ENCODE peak calls at places on chromosomes 11 and 22, in nine cellular contexts. R is anterior cingulate cortex; Q is cardiac fibroblast; F is activated CD8-positive, alpha-beta memory T cell treated with anti-CD3 and anti-CD28 coated beads, Interleukin-2, amount 50 U/mL, for 48 hours; J is fibroblast of pulmonary artery; B is nucleus accumbens; Z is activated CD4-positive, alpha-beta T cell treated with anti-CD3 and anti-CD28 coated beads, Interleukin-2, amount 50 U/mL, for 1 hour; S is H54; W is naive thymus-derived CD8-positive, alpha-beta T cell. N is an unnamed sample.

GRCh38 chr22:24435861-24436351 is 8.5 kb downstream of the ADORA2A start:
- DNase-seq in R (no peak), Q (peak), F (no peak), J (peak), B (no peak), Z (no peak), S (no peak), W (no peak), N (no peak)

GRCh38 chr11:35714882-35715612 is 52.5 kb downstream of the TRIM44 start:
- DNase-seq in R (peak), Q (peak), F (no peak), J (peak), B (no peak), Z (no peak), S (peak), W (no peak), N (no peak)

GRCh38 chr11:119376197-119376847 is 5.2 kb downstream of the USP2 start:
- DNase-seq in R (peak), Q (no peak), F (peak), J (no peak), B (peak), Z (no peak), S (no peak), W (no peak), N (no peak)

GRCh38 chr11:86449993-86450629 is 75.4 kb downstream of the CCDC81 start:
- DNase-seq in R (no peak), Q (no peak), F (no peak), J (no peak), B (no peak), Z (no peak), S (no peak), W (no peak), N (no peak)

GRCh38 chr11:4495487-4495886 is 13.0 kb downstream of the OR52K1 start:
- DNase-seq in R (no peak), Q (peak), F (no peak), J (peak), B (no peak), Z (no peak), S (no peak), W (no peak), N (no peak)

GRCh38 chr11:119478711-119479285 is 55.8 kb upstream of the THY1 start:
- DNase-seq in R (no peak), Q (no peak), F (peak), J (no peak), B (no peak), Z (no peak), S (no peak), W (no peak), N (no peak)

GRCh38 chr22:39593061-39593930 is 22.7 kb downstream of the CACNA1I start:
- DNase-seq in R (no peak), Q (no peak), F (no peak), J (no peak), B (no peak), Z (no peak), S (no peak), W (no peak), N (no peak)

GRCh38 chr11:120268686-120269085 is 28.7 kb downstream of the POU2F3 start:
- DNase-seq in R (no peak), Q (no peak), F (no peak), J (no peak), B (no peak), Z (no peak), S (no peak), W (no peak), N (no peak)

GRCh38 chr11:91804057-91804456 is 420.6 kb upstream of the FAT3 start:
- DNase-seq in R (no peak), Q (peak), F (no peak), J (peak), B (no peak), Z (no peak), S (no peak), W (no peak), N (no peak)

GRCh38 chr22:27801616-27802388 is at the start of gene MN1:
- DNase-seq in R (peak), Q (peak), F (peak), J (peak), B (peak), Z (peak), S (peak), W (peak), N (peak)

GRCh38 chr22:39543095-39543494 is 10.5 kb upstream of the RPS19BP1 start:
- DNase-seq in R (no peak), Q (peak), F (no peak), J (peak), B (no peak), Z (no peak), S (no peak), W (no peak), N (peak)

GRCh38 chr11:87150936-87151335 is 113.2 kb downstream of the TMEM135 start:
- DNase-seq in R (no peak), Q (peak), F (no peak), J (peak), B (no peak), Z (no peak), S (no peak), W (no peak), N (no peak)

GRCh38 chr11:111264646-111265045 is 19.1 kb downstream of the POU2AF2 start:
- DNase-seq in R (no peak), Q (no peak), F (no peak), J (no peak), B (no peak), Z (no peak), S (no peak), W (no peak), N (no peak)

GRCh38 chr11:59654893-59655292 is 13.9 kb downstream of the PATL1 start:
- DNase-seq in R (no peak), Q (no peak), F (no peak), J (no peak), B (no peak), Z (no peak), S (no peak), W (no peak), N (no peak)

GRCh38 chr11:2796508-2797180 is 88.9 kb downstream of the CDKN1C start:
- DNase-seq in R (no peak), Q (no peak), F (peak), J (no peak), B (no peak), Z (no peak), S (no peak), W (no peak), N (peak)

GRCh38 chr11:69353696-69354544 is 60.0 kb downstream of the MYEOV start:
- DNase-seq in R (no peak), Q (no peak), F (peak), J (no peak), B (no peak), Z (no peak), S (no peak), W (no peak), N (peak)

GRCh38 chr11:120945042-120945441 is 78.9 kb upstream of the TBCEL start:
- DNase-seq in R (no peak), Q (no peak), F (no peak), J (no peak), B (no peak), Z (no peak), S (no peak), W (no peak), N (no peak)

GRCh38 chr11:27902981-27903624 is 202.8 kb upstream of the BDNF start:
- DNase-seq in R (no peak), Q (no peak), F (no peak), J (peak), B (no peak), Z (no peak), S (no peak), W (no peak), N (no peak)

GRCh38 chr22:39155421-39155820 is 2.9 kb upstream of the CBX7 start:
- DNase-seq in R (no peak), Q (no peak), F (no peak), J (no peak), B (no peak), Z (no peak), S (no peak), W (no peak), N (no peak)

GRCh38 chr22:38766076-38766777 is 10.4 kb upstream of the SUN2 start:
- DNase-seq in R (peak), Q (peak), F (no peak), J (peak), B (peak), Z (peak), S (peak), W (peak), N (peak)

GRCh38 chr22:19063581-19064353 is 58.4 kb downstream of the DGCR2 start:
- DNase-seq in R (no peak), Q (peak), F (no peak), J (peak), B (no peak), Z (no peak), S (no peak), W (no peak), N (no peak)

GRCh38 chr11:123330948-123331347 is 99.1 kb upstream of the GRAMD1B start:
- DNase-seq in R (no peak), Q (no peak), F (no peak), J (no peak), B (no peak), Z (no peak), S (no peak), W (no peak), N (no peak)

GRCh38 chr11:82719316-82719715 is 14.3 kb downstream of the FAM181B start:
- DNase-seq in R (peak), Q (no peak), F (no peak), J (no peak), B (peak), Z (no peak), S (no peak), W (no peak), N (no peak)

GRCh38 chr11:452203-452744 is 2.2 kb downstream of the PTDSS2 start:
- DNase-seq in R (no peak), Q (no peak), F (no peak), J (no peak), B (no peak), Z (no peak), S (no peak), W (no peak), N (no peak)

GRCh38 chr11:109222730-109223129 is 199.3 kb upstream of the C11orf87 start:
- DNase-seq in R (no peak), Q (no peak), F (no peak), J (no peak), B (no peak), Z (no peak), S (no peak), W (no peak), N (no peak)

GRCh38 chr11:97745515-97746050 is 1275.2 kb upstream of the CNTN5 start:
- DNase-seq in R (no peak), Q (no peak), F (no peak), J (no peak), B (no peak), Z (no peak), S (no peak), W (no peak), N (no peak)

GRCh38 chr11:1628506-1629325 is 859 bp upstream of the KRTAP5-5 start:
- DNase-seq in R (no peak), Q (peak), F (peak), J (peak), B (no peak), Z (peak), S (peak), W (peak), N (peak)

GRCh38 chr11:70424765-70425164 is 26.4 kb downstream of the CTTN start:
- DNase-seq in R (no peak), Q (no peak), F (no peak), J (no peak), B (no peak), Z (no peak), S (no peak), W (no peak), N (no peak)

GRCh38 chr11:84720706-84721402 is 906.3 kb downstream of the DLG2 start:
- DNase-seq in R (peak), Q (peak), F (peak), J (peak), B (peak), Z (no peak), S (no peak), W (peak), N (peak)

GRCh38 chr22:32313532-32313931 is 44.1 kb upstream of the RFPL3 start:
- DNase-seq in R (no peak), Q (no peak), F (no peak), J (no peak), B (no peak), Z (no peak), S (no peak), W (no peak), N (no peak)

GRCh38 chr11:102260241-102260640 is 57.0 kb upstream of the BIRC3 start:
- DNase-seq in R (no peak), Q (no peak), F (no peak), J (no peak), B (no peak), Z (no peak), S (no peak), W (no peak), N (no peak)

GRCh38 chr11:97364047-97364446 is 974.2 kb downstream of the JRKL start:
- DNase-seq in R (no peak), Q (peak), F (no peak), J (peak), B (no peak), Z (no peak), S (no peak), W (no peak), N (no peak)